ENCODE peak calls at places on chromosomes 6 and 20, in four cellular contexts. One of them, this sample, is unnamed.

GRCh38 chr20:23937303-23938117 is 51.1 kb downstream of the GGTLC1 start:
- DNase-seq in HepG2: peak
- DNase-seq in K562: peak
- DNase-seq in WTC11: peak
- DNase-seq in this sample: peak

GRCh38 chr6:72363844-72364740 is 257.8 kb upstream of the KCNQ5 start:
- DNase-seq in HepG2: no peak
- DNase-seq in K562: no peak
- DNase-seq in WTC11: no peak
- DNase-seq in this sample: no peak

GRCh38 chr6:117485433-117485832 is 3.0 kb downstream of the DCBLD1 start:
- DNase-seq in HepG2: no peak
- DNase-seq in K562: no peak
- DNase-seq in WTC11: no peak
- DNase-seq in this sample: no peak

GRCh38 chr6:113654396-113654795 is 202.7 kb upstream of the MARCKS start:
- DNase-seq in HepG2: no peak
- DNase-seq in K562: no peak
- DNase-seq in WTC11: no peak
- DNase-seq in this sample: no peak

GRCh38 chr6:25053875-25054371 is 118.2 kb upstream of the RIPOR2 start:
- DNase-seq in HepG2: no peak
- DNase-seq in K562: no peak
- DNase-seq in WTC11: no peak
- DNase-seq in this sample: no peak

GRCh38 chr20:15637971-15638754 is 935.1 kb downstream of the KIF16B start:
- DNase-seq in HepG2: no peak
- DNase-seq in K562: no peak
- DNase-seq in WTC11: peak
- DNase-seq in this sample: no peak

GRCh38 chr20:60108397-60108796 is 150.2 kb downstream of the CDH26 start:
- DNase-seq in HepG2: no peak
- DNase-seq in K562: no peak
- DNase-seq in WTC11: no peak
- DNase-seq in this sample: no peak

GRCh38 chr20:51934301-51935002 is 132.1 kb upstream of the SALL4 start:
- DNase-seq in HepG2: no peak
- DNase-seq in K562: no peak
- DNase-seq in WTC11: no peak
- DNase-seq in this sample: no peak

GRCh38 chr6:38187688-38188590 is 368.4 kb downstream of the ZFAND3 start:
- DNase-seq in HepG2: no peak
- DNase-seq in K562: no peak
- DNase-seq in WTC11: no peak
- DNase-seq in this sample: no peak

GRCh38 chr20:38209736-38210405 is 44.8 kb upstream of the TGM2 start:
- DNase-seq in HepG2: no peak
- DNase-seq in K562: no peak
- DNase-seq in WTC11: no peak
- DNase-seq in this sample: no peak

GRCh38 chr20:10253750-10254149 is 35.1 kb downstream of the SNAP25 start:
- DNase-seq in HepG2: no peak
- DNase-seq in K562: no peak
- DNase-seq in WTC11: no peak
- DNase-seq in this sample: no peak

GRCh38 chr6:137717074-137718073 is 149.7 kb upstream of the TNFAIP3 start:
- DNase-seq in HepG2: no peak
- DNase-seq in K562: no peak
- DNase-seq in WTC11: no peak
- DNase-seq in this sample: no peak

GRCh38 chr6:168929871-168930450 is 323.7 kb downstream of the THBS2 start:
- DNase-seq in HepG2: no peak
- DNase-seq in K562: no peak
- DNase-seq in WTC11: no peak
- DNase-seq in this sample: no peak

GRCh38 chr6:160226118-160226541 is 32.5 kb downstream of the SLC22A2 start:
- DNase-seq in HepG2: no peak
- DNase-seq in K562: no peak
- DNase-seq in WTC11: no peak
- DNase-seq in this sample: no peak

GRCh38 chr6:92479821-92480220 is 939.5 kb downstream of the EPHA7 start:
- DNase-seq in HepG2: no peak
- DNase-seq in K562: no peak
- DNase-seq in WTC11: no peak
- DNase-seq in this sample: no peak

GRCh38 chr6:100472674-100473073 is 8.0 kb upstream of the SIM1 start:
- DNase-seq in HepG2: no peak
- DNase-seq in K562: no peak
- DNase-seq in WTC11: no peak
- DNase-seq in this sample: peak
- TF ChIP-seq ETV6 in HepG2: no peak
- TF ChIP-seq ETV6 in K562: no peak
- TF ChIP-seq ETV6 in WTC11: no peak
- TF ChIP-seq ETV6 in this sample: peak

GRCh38 chr20:61950631-61951010 is 115.1 kb downstream of the TAF4 start:
- DNase-seq in HepG2: no peak
- DNase-seq in K562: no peak
- DNase-seq in WTC11: no peak
- DNase-seq in this sample: no peak
- TF ChIP-seq ETV6 in HepG2: no peak
- TF ChIP-seq ETV6 in K562: no peak
- TF ChIP-seq ETV6 in WTC11: no peak
- TF ChIP-seq ETV6 in this sample: no peak

GRCh38 chr6:141724731-141725130 is 408.0 kb upstream of the GJE1 start:
- DNase-seq in HepG2: no peak
- DNase-seq in K562: no peak
- DNase-seq in WTC11: no peak
- DNase-seq in this sample: no peak

GRCh38 chr6:141726158-141726557 is 406.6 kb upstream of the GJE1 start:
- DNase-seq in HepG2: no peak
- DNase-seq in K562: no peak
- DNase-seq in WTC11: no peak
- DNase-seq in this sample: no peak
- TF ChIP-seq ETV6 in HepG2: no peak
- TF ChIP-seq ETV6 in K562: no peak
- TF ChIP-seq ETV6 in WTC11: no peak
- TF ChIP-seq ETV6 in this sample: no peak

DNA sequence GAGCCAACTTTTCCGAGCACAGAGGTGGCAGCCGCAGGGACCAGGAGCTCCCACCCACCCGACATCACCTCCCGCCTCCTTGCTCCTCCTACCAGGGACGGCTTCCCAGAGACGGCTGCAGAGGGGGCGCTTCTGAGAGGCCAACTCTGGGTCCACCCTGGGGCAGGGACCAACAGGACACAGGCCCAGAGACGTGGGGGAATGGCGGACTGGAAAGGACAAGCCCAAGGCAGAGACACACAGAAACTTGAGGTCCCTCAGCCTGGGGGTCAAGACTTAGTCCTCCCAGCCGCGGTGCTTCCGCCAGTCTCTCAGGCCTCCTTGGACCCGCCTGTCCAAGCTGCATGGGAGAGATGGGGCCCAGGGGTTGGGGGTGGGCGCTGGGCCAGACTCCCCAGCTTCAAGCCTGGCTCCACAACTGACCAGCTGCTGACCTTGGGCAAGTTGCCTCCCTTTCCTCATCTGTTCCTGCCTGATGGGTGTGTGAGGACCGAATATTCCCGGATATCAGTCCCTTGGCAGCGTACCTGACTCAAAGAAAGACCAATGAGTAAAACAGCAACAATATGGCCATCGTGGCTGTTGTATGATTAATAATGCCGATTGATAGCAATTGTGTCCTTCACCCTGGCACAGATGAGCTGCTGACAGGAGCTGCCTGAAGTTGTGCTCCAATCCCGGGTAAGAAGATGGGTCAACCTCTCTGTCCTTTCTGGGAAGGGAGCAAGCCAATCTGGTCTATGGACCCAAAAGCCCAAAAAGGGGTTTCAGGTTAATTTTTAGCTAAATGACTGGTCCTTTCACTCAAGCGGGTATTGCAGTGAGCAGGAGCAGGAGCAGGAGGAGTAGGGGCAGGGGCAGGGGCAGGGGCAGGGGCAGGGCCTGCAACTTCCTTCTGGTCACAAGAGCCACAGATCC is 165.0 kb downstream of the TAF4 start:
- DNase-seq in HepG2: peak
- DNase-seq in K562: no peak
- DNase-seq in WTC11: no peak
- DNase-seq in this sample: no peak
- TF ChIP-seq ETV6 in HepG2: no peak
- TF ChIP-seq ETV6 in K562: no peak
- TF ChIP-seq ETV6 in WTC11: no peak
- TF ChIP-seq ETV6 in this sample: no peak

GRCh38 chr20:22386300-22386623 is 198.1 kb downstream of the FOXA2 start:
- DNase-seq in HepG2: no peak
- DNase-seq in K562: no peak
- DNase-seq in WTC11: no peak
- DNase-seq in this sample: no peak

GRCh38 chr20:22384978-22385377 is 199.4 kb downstream of the FOXA2 start:
- DNase-seq in HepG2: peak
- DNase-seq in K562: no peak
- DNase-seq in WTC11: no peak
- DNase-seq in this sample: no peak

GRCh38 chr20:22387452-22387851 is 196.9 kb downstream of the FOXA2 start:
- DNase-seq in HepG2: no peak
- DNase-seq in K562: no peak
- DNase-seq in WTC11: no peak
- DNase-seq in this sample: no peak

GRCh38 chr20:22383156-22383555 is 201.2 kb downstream of the FOXA2 start:
- DNase-seq in HepG2: no peak
- DNase-seq in K562: no peak
- DNase-seq in WTC11: no peak
- DNase-seq in this sample: no peak

DNA sequence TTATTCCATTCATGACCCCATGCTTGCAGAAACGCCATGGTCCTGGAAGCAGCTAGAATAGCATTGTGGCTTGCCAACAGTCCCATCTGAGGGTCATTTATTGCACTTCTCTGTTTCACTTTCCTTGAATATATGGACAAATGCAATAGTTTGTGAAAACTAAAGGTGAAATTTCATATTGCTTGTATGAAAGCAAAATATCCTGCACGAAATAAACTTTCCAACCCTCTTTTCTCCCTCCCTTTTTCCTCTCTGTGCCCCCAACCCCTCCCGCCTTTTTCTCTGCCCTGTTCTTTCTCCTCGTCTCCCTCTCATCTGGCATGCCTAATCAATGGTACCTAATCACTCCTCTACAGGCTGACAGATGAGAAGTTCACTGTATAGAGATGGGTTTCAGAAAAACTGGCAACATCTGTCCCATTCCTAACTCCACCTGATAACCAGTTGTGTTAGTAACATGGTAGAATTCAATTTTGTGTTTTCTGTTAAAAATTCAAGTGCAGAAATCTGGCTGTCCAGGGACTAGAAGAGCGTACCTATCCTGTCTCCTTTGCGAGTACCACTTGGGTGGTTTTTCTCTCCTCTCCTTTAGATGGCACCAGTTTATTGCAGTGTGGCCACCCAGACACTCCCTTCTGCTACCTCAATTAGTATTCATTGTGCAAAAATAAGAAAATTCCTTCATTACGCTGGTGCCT is 198.6 kb downstream of the FOXA2 start:
- DNase-seq in HepG2: peak
- DNase-seq in K562: peak
- DNase-seq in WTC11: no peak
- DNase-seq in this sample: no peak
- TF ChIP-seq ETV6 in HepG2: no peak
- TF ChIP-seq ETV6 in K562: no peak
- TF ChIP-seq ETV6 in WTC11: no peak
- TF ChIP-seq ETV6 in this sample: no peak